ENCODE peak calls at places on chromosomes 4 and X, in seven cellular contexts. One of them, this sample, is unnamed.

GRCh38 chrX:149043401-149043800 is 461.7 kb downstream of the IDS start:
- DNase-seq in neuronal stem cell: no peak
- DNase-seq in trophoblast cell: no peak
- DNase-seq in mesendoderm: no peak
- DNase-seq in mesenchymal stem cell: no peak
- DNase-seq in IMR-90: no peak
- DNase-seq in H1: no peak
- DNase-seq in this sample: no peak

GRCh38 chrX:24902808-24903207 is 113.0 kb downstream of the ARX start:
- DNase-seq in trophoblast cell: peak
- DNase-seq in H1: no peak
- DNase-seq in mesendoderm: no peak
- DNase-seq in IMR-90: peak
- DNase-seq in neuronal stem cell: no peak
- DNase-seq in mesenchymal stem cell: peak
- DNase-seq in this sample: no peak

GRCh38 chr4:98571161-98571786 is 87.1 kb downstream of the TSPAN5 start:
- DNase-seq in mesendoderm: no peak
- DNase-seq in IMR-90: no peak
- DNase-seq in neuronal stem cell: no peak
- DNase-seq in mesenchymal stem cell: no peak
- DNase-seq in trophoblast cell: no peak
- DNase-seq in H1: no peak
- DNase-seq in this sample: no peak

GRCh38 chr4:95640337-95640736 is 91.6 kb upstream of the UNC5C start:
- DNase-seq in IMR-90: no peak
- DNase-seq in mesendoderm: no peak
- DNase-seq in H1: no peak
- DNase-seq in mesenchymal stem cell: peak
- DNase-seq in trophoblast cell: no peak
- DNase-seq in neuronal stem cell: no peak
- DNase-seq in this sample: no peak

GRCh38 chrX:109714340-109714958 is 18.6 kb downstream of the ACSL4 start:
- DNase-seq in neuronal stem cell: no peak
- DNase-seq in IMR-90: peak
- DNase-seq in mesenchymal stem cell: peak
- DNase-seq in mesendoderm: no peak
- DNase-seq in H1: no peak
- DNase-seq in trophoblast cell: peak
- DNase-seq in this sample: no peak

GRCh38 chr4:43458293-43458692 is 565.8 kb downstream of the GRXCR1 start:
- DNase-seq in H1: no peak
- DNase-seq in IMR-90: no peak
- DNase-seq in trophoblast cell: peak
- DNase-seq in mesenchymal stem cell: no peak
- DNase-seq in neuronal stem cell: no peak
- DNase-seq in mesendoderm: peak
- DNase-seq in this sample: no peak

GRCh38 chr4:6582889-6583504 is 8.0 kb downstream of the MAN2B2 start:
- DNase-seq in mesendoderm: peak
- DNase-seq in neuronal stem cell: no peak
- DNase-seq in mesenchymal stem cell: peak
- DNase-seq in IMR-90: peak
- DNase-seq in trophoblast cell: peak
- DNase-seq in H1: no peak
- DNase-seq in this sample: no peak

GRCh38 chr4:121278811-121279368 is 101.9 kb downstream of the QRFPR start:
- DNase-seq in mesendoderm: no peak
- DNase-seq in neuronal stem cell: no peak
- DNase-seq in trophoblast cell: peak
- DNase-seq in H1: no peak
- DNase-seq in mesenchymal stem cell: peak
- DNase-seq in IMR-90: peak
- DNase-seq in this sample: no peak

GRCh38 chr4:1008840-1009646 is 2.4 kb upstream of the FGFRL1 start:
- DNase-seq in mesendoderm: peak
- DNase-seq in mesenchymal stem cell: peak
- DNase-seq in trophoblast cell: peak
- DNase-seq in IMR-90: no peak
- DNase-seq in neuronal stem cell: no peak
- DNase-seq in H1: no peak
- DNase-seq in this sample: peak

GRCh38 chr4:126794363-126794762 is 838.4 kb upstream of the INTU start:
- DNase-seq in neuronal stem cell: no peak
- DNase-seq in IMR-90: peak
- DNase-seq in trophoblast cell: no peak
- DNase-seq in mesendoderm: no peak
- DNase-seq in H1: no peak
- DNase-seq in mesenchymal stem cell: peak
- DNase-seq in this sample: no peak

GRCh38 chr4:74661427-74662171 is 132.7 kb downstream of the BTC start:
- DNase-seq in trophoblast cell: peak
- DNase-seq in IMR-90: peak
- DNase-seq in neuronal stem cell: no peak
- DNase-seq in H1: no peak
- DNase-seq in mesenchymal stem cell: peak
- DNase-seq in mesendoderm: no peak
- DNase-seq in this sample: no peak

GRCh38 chr4:8772499-8773123 is 99.0 kb downstream of the HMX1 start:
- DNase-seq in IMR-90: no peak
- DNase-seq in mesenchymal stem cell: no peak
- DNase-seq in trophoblast cell: no peak
- DNase-seq in neuronal stem cell: no peak
- DNase-seq in mesendoderm: no peak
- DNase-seq in H1: no peak
- DNase-seq in this sample: no peak

GRCh38 chr4:8763966-8764901 is 107.4 kb downstream of the HMX1 start:
- DNase-seq in neuronal stem cell: no peak
- DNase-seq in trophoblast cell: no peak
- DNase-seq in mesendoderm: no peak
- DNase-seq in IMR-90: no peak
- DNase-seq in mesenchymal stem cell: no peak
- DNase-seq in H1: no peak
- DNase-seq in this sample: no peak

GRCh38 chr4:17647176-17647806 is 32.9 kb downstream of the MED28 start:
- DNase-seq in mesendoderm: no peak
- DNase-seq in neuronal stem cell: no peak
- DNase-seq in mesenchymal stem cell: no peak
- DNase-seq in H1: no peak
- DNase-seq in trophoblast cell: no peak
- DNase-seq in IMR-90: no peak
- DNase-seq in this sample: no peak

GRCh38 chr4:167100120-167100519 is 134.2 kb downstream of the SPOCK3 start:
- DNase-seq in neuronal stem cell: peak
- DNase-seq in mesenchymal stem cell: peak
- DNase-seq in mesendoderm: peak
- DNase-seq in H1: no peak
- DNase-seq in trophoblast cell: peak
- DNase-seq in IMR-90: no peak
- DNase-seq in this sample: no peak

GRCh38 chrX:65985922-65986588 is 53.8 kb downstream of the VSIG4 start:
- DNase-seq in mesendoderm: peak
- DNase-seq in IMR-90: peak
- DNase-seq in H1: no peak
- DNase-seq in trophoblast cell: peak
- DNase-seq in neuronal stem cell: peak
- DNase-seq in mesenchymal stem cell: peak
- DNase-seq in this sample: peak

GRCh38 chrX:56288607-56289006 is 56.5 kb downstream of the KLF8 start:
- DNase-seq in neuronal stem cell: no peak
- DNase-seq in IMR-90: no peak
- DNase-seq in mesendoderm: no peak
- DNase-seq in H1: no peak
- DNase-seq in trophoblast cell: no peak
- DNase-seq in mesenchymal stem cell: no peak
- DNase-seq in this sample: no peak

GRCh38 chr4:83535520-83535944 is 376 bp upstream of the GPAT3 start:
- DNase-seq in neuronal stem cell: peak
- DNase-seq in mesendoderm: peak
- DNase-seq in IMR-90: peak
- DNase-seq in H1: peak
- DNase-seq in mesenchymal stem cell: peak
- DNase-seq in trophoblast cell: peak
- DNase-seq in this sample: peak

GRCh38 chrX:15465896-15466651 is 27.1 kb downstream of the PIR start:
- DNase-seq in mesenchymal stem cell: peak
- DNase-seq in mesendoderm: peak
- DNase-seq in neuronal stem cell: no peak
- DNase-seq in H1: peak
- DNase-seq in trophoblast cell: no peak
- DNase-seq in IMR-90: peak
- DNase-seq in this sample: peak

GRCh38 chr4:762211-763190 is 56.9 kb downstream of the PCGF3 start:
- DNase-seq in trophoblast cell: no peak
- DNase-seq in IMR-90: no peak
- DNase-seq in H1: no peak
- DNase-seq in mesenchymal stem cell: no peak
- DNase-seq in mesendoderm: no peak
- DNase-seq in neuronal stem cell: no peak
- DNase-seq in this sample: no peak

GRCh38 chr4:82694892-82695291 is 103.7 kb downstream of the SCD5 start:
- DNase-seq in H1: peak
- DNase-seq in mesendoderm: no peak
- DNase-seq in trophoblast cell: no peak
- DNase-seq in mesenchymal stem cell: no peak
- DNase-seq in IMR-90: no peak
- DNase-seq in neuronal stem cell: no peak
- DNase-seq in this sample: no peak

GRCh38 chr4:80989921-80990544 is 40.5 kb upstream of the BMP3 start:
- DNase-seq in mesendoderm: peak
- DNase-seq in trophoblast cell: peak
- DNase-seq in H1: peak
- DNase-seq in IMR-90: peak
- DNase-seq in neuronal stem cell: peak
- DNase-seq in mesenchymal stem cell: peak
- DNase-seq in this sample: no peak

GRCh38 chr4:80986021-80986420 is 44.5 kb upstream of the BMP3 start:
- DNase-seq in neuronal stem cell: no peak
- DNase-seq in mesenchymal stem cell: no peak
- DNase-seq in mesendoderm: no peak
- DNase-seq in trophoblast cell: no peak
- DNase-seq in H1: no peak
- DNase-seq in IMR-90: no peak
- DNase-seq in this sample: no peak

GRCh38 chr4:80990851-80991250 is 39.7 kb upstream of the BMP3 start:
- DNase-seq in neuronal stem cell: peak
- DNase-seq in IMR-90: no peak
- DNase-seq in trophoblast cell: no peak
- DNase-seq in mesenchymal stem cell: no peak
- DNase-seq in mesendoderm: peak
- DNase-seq in H1: no peak
- DNase-seq in this sample: no peak
- H4K8ac ChIP-seq in neuronal stem cell: no peak
- H4K8ac ChIP-seq in IMR-90: no peak
- H4K8ac ChIP-seq in trophoblast cell: no peak
- H4K8ac ChIP-seq in mesenchymal stem cell: no peak
- H4K8ac ChIP-seq in mesendoderm: no peak
- H4K8ac ChIP-seq in H1: no peak
- H4K8ac ChIP-seq in this sample: no peak

DNA sequence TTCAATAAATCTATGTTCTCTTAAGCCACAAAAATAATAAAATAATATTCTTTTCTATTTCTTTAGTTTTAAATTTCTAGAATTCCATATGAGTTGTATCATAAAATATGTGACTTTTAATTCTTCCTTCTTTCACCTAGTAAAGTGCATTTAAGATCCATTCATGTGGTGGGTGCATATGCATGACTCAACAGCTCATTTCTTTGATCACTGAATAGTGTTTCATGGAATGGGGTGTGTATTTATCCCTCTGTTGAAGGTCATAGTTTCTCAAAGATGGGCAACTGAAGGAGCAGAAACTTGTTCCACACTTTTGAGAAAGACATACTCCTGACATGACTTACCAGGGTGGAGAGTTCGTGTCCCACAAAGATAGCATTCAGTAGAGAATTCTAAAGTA is 1230.3 kb upstream of the AGA start:
- DNase-seq in IMR-90: no peak
- DNase-seq in mesenchymal stem cell: no peak
- DNase-seq in mesendoderm: no peak
- DNase-seq in neuronal stem cell: no peak
- DNase-seq in H1: no peak
- DNase-seq in trophoblast cell: no peak
- DNase-seq in this sample: no peak
- H3K4ac ChIP-seq in IMR-90: no peak
- H3K4ac ChIP-seq in mesenchymal stem cell: no peak
- H3K4ac ChIP-seq in mesendoderm: no peak
- H3K4ac ChIP-seq in neuronal stem cell: no peak
- H3K4ac ChIP-seq in H1: no peak
- H3K4ac ChIP-seq in trophoblast cell: no peak
- H3K4ac ChIP-seq in this sample: no peak

GRCh38 chr4:158442736-158443135 is 78.9 kb upstream of the RXFP1 start:
- DNase-seq in trophoblast cell: no peak
- DNase-seq in IMR-90: no peak
- DNase-seq in mesenchymal stem cell: no peak
- DNase-seq in mesendoderm: no peak
- DNase-seq in neuronal stem cell: no peak
- DNase-seq in H1: no peak
- DNase-seq in this sample: no peak
- H4K8ac ChIP-seq in trophoblast cell: no peak
- H4K8ac ChIP-seq in IMR-90: no peak
- H4K8ac ChIP-seq in mesenchymal stem cell: no peak
- H4K8ac ChIP-seq in mesendoderm: no peak
- H4K8ac ChIP-seq in neuronal stem cell: no peak
- H4K8ac ChIP-seq in H1: no peak
- H4K8ac ChIP-seq in this sample: no peak

GRCh38 chr4:140736669-140737343 is 19.4 kb downstream of the TBC1D9 start:
- DNase-seq in mesendoderm: peak
- DNase-seq in H1: no peak
- DNase-seq in neuronal stem cell: no peak
- DNase-seq in IMR-90: peak
- DNase-seq in trophoblast cell: no peak
- DNase-seq in mesenchymal stem cell: no peak
- DNase-seq in this sample: no peak

GRCh38 chr4:140740422-140740821 is 15.8 kb downstream of the TBC1D9 start:
- DNase-seq in trophoblast cell: no peak
- DNase-seq in mesendoderm: peak
- DNase-seq in IMR-90: no peak
- DNase-seq in mesenchymal stem cell: peak
- DNase-seq in H1: no peak
- DNase-seq in neuronal stem cell: no peak
- DNase-seq in this sample: no peak

GRCh38 chr4:140739971-140740370 is 16.2 kb downstream of the TBC1D9 start:
- DNase-seq in H1: no peak
- DNase-seq in mesenchymal stem cell: no peak
- DNase-seq in trophoblast cell: peak
- DNase-seq in IMR-90: no peak
- DNase-seq in mesendoderm: peak
- DNase-seq in neuronal stem cell: no peak
- DNase-seq in this sample: no peak

GRCh38 chr4:140735779-140736391 is 20.3 kb downstream of the TBC1D9 start:
- DNase-seq in neuronal stem cell: no peak
- DNase-seq in trophoblast cell: no peak
- DNase-seq in mesendoderm: no peak
- DNase-seq in mesenchymal stem cell: no peak
- DNase-seq in IMR-90: no peak
- DNase-seq in H1: no peak
- DNase-seq in this sample: no peak

DNA sequence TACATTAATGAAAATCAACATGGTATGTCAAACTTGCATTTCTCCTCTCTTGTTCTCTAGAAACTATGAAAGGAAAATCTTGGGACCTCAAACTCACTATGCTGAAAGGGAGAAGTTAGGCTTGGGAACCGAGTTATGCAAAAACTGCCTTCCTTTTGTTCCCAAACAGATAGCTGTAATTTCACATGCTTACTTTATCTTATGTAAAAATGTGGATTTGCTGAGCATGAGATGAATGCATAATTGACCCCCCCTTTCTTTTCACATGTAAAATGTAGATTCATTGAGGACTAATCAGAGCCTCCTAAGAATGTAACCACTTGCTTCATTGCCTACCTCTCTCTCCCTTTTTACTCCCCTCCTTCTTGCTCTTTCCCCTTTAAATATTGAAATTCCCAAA is 18.1 kb downstream of the TBC1D9 start:
- DNase-seq in H1: no peak
- DNase-seq in IMR-90: no peak
- DNase-seq in trophoblast cell: no peak
- DNase-seq in mesenchymal stem cell: no peak
- DNase-seq in mesendoderm: peak
- DNase-seq in neuronal stem cell: no peak
- DNase-seq in this sample: no peak
- H3K4ac ChIP-seq in H1: no peak
- H3K4ac ChIP-seq in IMR-90: no peak
- H3K4ac ChIP-seq in trophoblast cell: no peak
- H3K4ac ChIP-seq in mesenchymal stem cell: no peak
- H3K4ac ChIP-seq in mesendoderm: no peak
- H3K4ac ChIP-seq in neuronal stem cell: no peak
- H3K4ac ChIP-seq in this sample: no peak

This sample was measured in H9.